ENCODE peak calls at places on chromosomes 13 and 19, in nine cellular contexts. One of them, this sample, is unnamed.

GRCh38 chr13:40102854-40103253 is 447.4 kb downstream of the COG6 start:
- DNase-seq in IMR-90: peak
- DNase-seq in uterus: peak
- DNase-seq in HL-60: no peak
- DNase-seq in RWPE1: peak
- DNase-seq in left lung: peak
- DNase-seq in coronary artery: no peak
- DNase-seq in esophagus muscularis mucosa: no peak
- DNase-seq in thoracic aorta: no peak
- DNase-seq in this sample: no peak

GRCh38 chr13:70310720-70311119 is 202.5 kb upstream of the KLHL1 start:
- DNase-seq in HL-60: peak
- DNase-seq in IMR-90: no peak
- DNase-seq in thoracic aorta: no peak
- DNase-seq in left lung: no peak
- DNase-seq in RWPE1: peak
- DNase-seq in coronary artery: no peak
- DNase-seq in esophagus muscularis mucosa: no peak
- DNase-seq in uterus: no peak
- DNase-seq in this sample: no peak

GRCh38 chr13:53873558-53873957 is 844.9 kb downstream of the OLFM4 start:
- DNase-seq in left lung: peak
- DNase-seq in esophagus muscularis mucosa: no peak
- DNase-seq in uterus: no peak
- DNase-seq in thoracic aorta: no peak
- DNase-seq in RWPE1: no peak
- DNase-seq in HL-60: no peak
- DNase-seq in IMR-90: no peak
- DNase-seq in coronary artery: no peak
- DNase-seq in this sample: no peak

GRCh38 chr13:47932953-47933687 is 68.0 kb downstream of the SUCLA2 start:
- DNase-seq in coronary artery: no peak
- DNase-seq in IMR-90: no peak
- DNase-seq in RWPE1: no peak
- DNase-seq in thoracic aorta: no peak
- DNase-seq in esophagus muscularis mucosa: no peak
- DNase-seq in uterus: no peak
- DNase-seq in left lung: no peak
- DNase-seq in HL-60: no peak
- DNase-seq in this sample: no peak

GRCh38 chr13:106507560-106508274 is 27.7 kb downstream of the EFNB2 start:
- DNase-seq in RWPE1: peak
- DNase-seq in coronary artery: no peak
- DNase-seq in left lung: no peak
- DNase-seq in HL-60: peak
- DNase-seq in esophagus muscularis mucosa: no peak
- DNase-seq in thoracic aorta: no peak
- DNase-seq in uterus: peak
- DNase-seq in IMR-90: peak
- DNase-seq in this sample: peak

GRCh38 chr19:27971071-27971470 is 1241.9 kb downstream of the UQCRFS1 start:
- DNase-seq in HL-60: no peak
- DNase-seq in coronary artery: no peak
- DNase-seq in left lung: no peak
- DNase-seq in esophagus muscularis mucosa: no peak
- DNase-seq in uterus: no peak
- DNase-seq in RWPE1: peak
- DNase-seq in IMR-90: no peak
- DNase-seq in thoracic aorta: no peak
- DNase-seq in this sample: no peak

GRCh38 chr13:39892731-39893293 is 237.3 kb downstream of the COG6 start:
- DNase-seq in RWPE1: no peak
- DNase-seq in left lung: no peak
- DNase-seq in HL-60: no peak
- DNase-seq in esophagus muscularis mucosa: no peak
- DNase-seq in uterus: peak
- DNase-seq in thoracic aorta: no peak
- DNase-seq in coronary artery: no peak
- DNase-seq in IMR-90: no peak
- DNase-seq in this sample: no peak

GRCh38 chr13:31998131-31998530 is 33.4 kb upstream of the FRY start:
- DNase-seq in esophagus muscularis mucosa: no peak
- DNase-seq in left lung: no peak
- DNase-seq in uterus: no peak
- DNase-seq in coronary artery: no peak
- DNase-seq in IMR-90: no peak
- DNase-seq in HL-60: no peak
- DNase-seq in RWPE1: no peak
- DNase-seq in thoracic aorta: no peak
- DNase-seq in this sample: no peak

GRCh38 chr19:38389957-38390924 is 1.7 kb downstream of the SPRED3 start:
- DNase-seq in left lung: peak
- DNase-seq in thoracic aorta: no peak
- DNase-seq in IMR-90: no peak
- DNase-seq in uterus: no peak
- DNase-seq in coronary artery: no peak
- DNase-seq in esophagus muscularis mucosa: no peak
- DNase-seq in HL-60: no peak
- DNase-seq in RWPE1: no peak
- DNase-seq in this sample: no peak

GRCh38 chr19:38386968-38387549 is 775 bp downstream of the GGN start:
- DNase-seq in thoracic aorta: no peak
- DNase-seq in RWPE1: no peak
- DNase-seq in IMR-90: no peak
- DNase-seq in HL-60: peak
- DNase-seq in esophagus muscularis mucosa: no peak
- DNase-seq in uterus: no peak
- DNase-seq in coronary artery: no peak
- DNase-seq in left lung: no peak
- DNase-seq in this sample: no peak

GRCh38 chr19:38388310-38389100 is at the start of gene SPRED3:
- DNase-seq in left lung: peak
- DNase-seq in coronary artery: no peak
- DNase-seq in HL-60: no peak
- DNase-seq in RWPE1: peak
- DNase-seq in IMR-90: peak
- DNase-seq in uterus: peak
- DNase-seq in esophagus muscularis mucosa: no peak
- DNase-seq in thoracic aorta: no peak
- DNase-seq in this sample: peak

GRCh38 chr19:38387550-38388309 is at the start of gene GGN:
- DNase-seq in coronary artery: peak
- DNase-seq in thoracic aorta: peak
- DNase-seq in uterus: peak
- DNase-seq in left lung: peak
- DNase-seq in HL-60: peak
- DNase-seq in RWPE1: peak
- DNase-seq in IMR-90: peak
- DNase-seq in esophagus muscularis mucosa: no peak
- DNase-seq in this sample: peak

GRCh38 chr19:38389101-38389925 is 816 bp downstream of the SPRED3 start:
- DNase-seq in HL-60: no peak
- DNase-seq in left lung: no peak
- DNase-seq in RWPE1: peak
- DNase-seq in esophagus muscularis mucosa: no peak
- DNase-seq in coronary artery: no peak
- DNase-seq in IMR-90: peak
- DNase-seq in uterus: peak
- DNase-seq in thoracic aorta: peak
- DNase-seq in this sample: no peak
- H3K27ac ChIP-seq in HL-60: no peak
- H3K27ac ChIP-seq in left lung: peak
- H3K27ac ChIP-seq in RWPE1: peak
- H3K27ac ChIP-seq in esophagus muscularis mucosa: peak
- H3K27ac ChIP-seq in coronary artery: peak
- H3K27ac ChIP-seq in IMR-90: peak
- H3K27ac ChIP-seq in uterus: peak
- H3K27ac ChIP-seq in thoracic aorta: peak
- H3K27ac ChIP-seq in this sample: peak

GRCh38 chr19:11100064-11100463 is 10.8 kb downstream of the LDLR start:
- DNase-seq in uterus: no peak
- DNase-seq in coronary artery: no peak
- DNase-seq in IMR-90: no peak
- DNase-seq in thoracic aorta: no peak
- DNase-seq in RWPE1: no peak
- DNase-seq in esophagus muscularis mucosa: no peak
- DNase-seq in HL-60: no peak
- DNase-seq in left lung: no peak
- DNase-seq in this sample: no peak

GRCh38 chr19:11098861-11099260 is 9.6 kb downstream of the LDLR start:
- DNase-seq in thoracic aorta: no peak
- DNase-seq in esophagus muscularis mucosa: no peak
- DNase-seq in RWPE1: no peak
- DNase-seq in HL-60: no peak
- DNase-seq in uterus: no peak
- DNase-seq in coronary artery: no peak
- DNase-seq in IMR-90: no peak
- DNase-seq in left lung: no peak
- DNase-seq in this sample: no peak

GRCh38 chr19:11096210-11096841 is 7.1 kb downstream of the LDLR start:
- DNase-seq in thoracic aorta: no peak
- DNase-seq in coronary artery: no peak
- DNase-seq in left lung: no peak
- DNase-seq in RWPE1: no peak
- DNase-seq in HL-60: no peak
- DNase-seq in uterus: peak
- DNase-seq in IMR-90: peak
- DNase-seq in esophagus muscularis mucosa: no peak
- DNase-seq in this sample: no peak

GRCh38 chr19:11101057-11101456 is 11.8 kb downstream of the LDLR start:
- DNase-seq in left lung: no peak
- DNase-seq in HL-60: no peak
- DNase-seq in coronary artery: no peak
- DNase-seq in esophagus muscularis mucosa: no peak
- DNase-seq in uterus: no peak
- DNase-seq in RWPE1: no peak
- DNase-seq in thoracic aorta: no peak
- DNase-seq in IMR-90: no peak
- DNase-seq in this sample: no peak

DNA sequence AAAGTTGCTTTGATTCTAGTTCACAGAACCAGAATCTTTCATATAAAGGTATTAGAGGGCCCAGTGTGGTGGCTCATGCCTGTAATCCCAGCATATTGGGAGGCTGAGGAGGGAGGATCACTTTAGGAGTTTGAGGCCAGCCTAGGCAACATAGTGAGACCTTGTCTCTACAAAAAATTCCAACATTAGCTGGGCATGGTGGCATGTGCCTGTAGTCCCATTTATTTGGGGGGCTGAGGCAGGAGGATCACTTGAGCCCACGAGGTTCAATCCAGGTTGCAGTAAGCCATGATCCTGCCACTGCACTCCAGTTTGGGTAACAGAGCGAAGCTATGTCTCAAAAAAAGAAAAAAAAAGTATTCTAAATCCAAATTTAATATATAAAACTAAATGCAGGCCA is 9.1 kb downstream of the LDLR start:
- DNase-seq in thoracic aorta: no peak
- DNase-seq in RWPE1: no peak
- DNase-seq in coronary artery: no peak
- DNase-seq in uterus: no peak
- DNase-seq in HL-60: no peak
- DNase-seq in esophagus muscularis mucosa: no peak
- DNase-seq in left lung: no peak
- DNase-seq in IMR-90: no peak
- DNase-seq in this sample: no peak
- H3K27ac ChIP-seq in thoracic aorta: peak
- H3K27ac ChIP-seq in RWPE1: peak
- H3K27ac ChIP-seq in coronary artery: no peak
- H3K27ac ChIP-seq in uterus: no peak
- H3K27ac ChIP-seq in HL-60: no peak
- H3K27ac ChIP-seq in esophagus muscularis mucosa: no peak
- H3K27ac ChIP-seq in left lung: no peak
- H3K27ac ChIP-seq in IMR-90: no peak
- H3K27ac ChIP-seq in this sample: no peak

GRCh38 chr19:45075215-45076028 is 856 bp downstream of the ZNF296 start:
- DNase-seq in RWPE1: peak
- DNase-seq in left lung: peak
- DNase-seq in HL-60: peak
- DNase-seq in IMR-90: no peak
- DNase-seq in esophagus muscularis mucosa: no peak
- DNase-seq in thoracic aorta: no peak
- DNase-seq in uterus: no peak
- DNase-seq in coronary artery: peak
- DNase-seq in this sample: no peak

GRCh38 chr19:45076851-45077730 is 813 bp upstream of the ZNF296 start:
- DNase-seq in HL-60: no peak
- DNase-seq in uterus: no peak
- DNase-seq in left lung: no peak
- DNase-seq in thoracic aorta: no peak
- DNase-seq in IMR-90: no peak
- DNase-seq in RWPE1: no peak
- DNase-seq in esophagus muscularis mucosa: no peak
- DNase-seq in coronary artery: no peak
- DNase-seq in this sample: no peak

GRCh38 chr19:45076029-45076850 is at the start of gene ZNF296:
- DNase-seq in IMR-90: no peak
- DNase-seq in coronary artery: no peak
- DNase-seq in HL-60: peak
- DNase-seq in RWPE1: peak
- DNase-seq in esophagus muscularis mucosa: no peak
- DNase-seq in uterus: peak
- DNase-seq in thoracic aorta: no peak
- DNase-seq in left lung: peak
- DNase-seq in this sample: no peak

GRCh38 chr19:45071969-45072790 is 4.1 kb downstream of the ZNF296 start:
- DNase-seq in IMR-90: no peak
- DNase-seq in coronary artery: no peak
- DNase-seq in RWPE1: no peak
- DNase-seq in esophagus muscularis mucosa: no peak
- DNase-seq in left lung: no peak
- DNase-seq in thoracic aorta: no peak
- DNase-seq in uterus: no peak
- DNase-seq in HL-60: no peak
- DNase-seq in this sample: peak

DNA sequence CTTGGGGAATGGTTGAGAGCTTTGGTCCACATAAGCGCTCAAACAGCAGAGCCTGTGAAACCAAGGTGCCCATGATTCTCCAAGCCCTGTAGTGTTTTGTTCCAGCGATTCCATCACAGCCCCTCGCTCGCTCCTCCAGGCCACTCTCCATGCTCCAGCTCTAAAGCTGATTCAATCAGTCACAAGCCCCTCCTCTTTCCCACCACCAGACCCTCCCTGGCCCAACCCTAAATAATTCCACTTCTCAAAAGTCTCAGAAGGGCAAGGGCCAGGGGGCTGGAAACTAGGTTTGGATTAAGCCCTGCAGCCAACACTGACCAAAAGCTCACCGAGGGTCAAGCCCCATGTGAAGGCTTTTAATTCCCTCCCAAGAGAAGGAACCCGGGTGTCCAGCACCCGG is 1.5 kb downstream of the ZNF296 start:
- DNase-seq in left lung: no peak
- DNase-seq in esophagus muscularis mucosa: no peak
- DNase-seq in RWPE1: no peak
- DNase-seq in HL-60: no peak
- DNase-seq in thoracic aorta: no peak
- DNase-seq in uterus: no peak
- DNase-seq in IMR-90: no peak
- DNase-seq in coronary artery: no peak
- DNase-seq in this sample: no peak
- H3K27ac ChIP-seq in left lung: peak
- H3K27ac ChIP-seq in esophagus muscularis mucosa: peak
- H3K27ac ChIP-seq in RWPE1: peak
- H3K27ac ChIP-seq in HL-60: peak
- H3K27ac ChIP-seq in thoracic aorta: no peak
- H3K27ac ChIP-seq in uterus: no peak
- H3K27ac ChIP-seq in IMR-90: no peak
- H3K27ac ChIP-seq in coronary artery: peak
- H3K27ac ChIP-seq in this sample: no peak

GRCh38 chr13:45332831-45333219 is 8.2 kb downstream of the TPT1 start:
- DNase-seq in thoracic aorta: no peak
- DNase-seq in RWPE1: no peak
- DNase-seq in HL-60: no peak
- DNase-seq in left lung: no peak
- DNase-seq in IMR-90: no peak
- DNase-seq in uterus: no peak
- DNase-seq in esophagus muscularis mucosa: no peak
- DNase-seq in coronary artery: no peak
- DNase-seq in this sample: no peak
- H3K27ac ChIP-seq in thoracic aorta: peak
- H3K27ac ChIP-seq in RWPE1: no peak
- H3K27ac ChIP-seq in HL-60: peak
- H3K27ac ChIP-seq in left lung: peak
- H3K27ac ChIP-seq in IMR-90: no peak
- H3K27ac ChIP-seq in uterus: no peak
- H3K27ac ChIP-seq in esophagus muscularis mucosa: no peak
- H3K27ac ChIP-seq in coronary artery: peak
- H3K27ac ChIP-seq in this sample: no peak